ENCODE peak calls at places on chromosomes 4 and X, in six cellular contexts. O is tibial artery, D is left ventricle myocardium inferior, E is mucosa of descending colon, Z is mammary epithelial cell, G is GM23338. T is an unnamed sample. For H3K4me1, the result is how much of the 10 kb centered on the place peaks cover.

GRCh38 chr4:54566608-54567007 is 91.1 kb upstream of the KIT start:
- DNase-seq in O (no peak), D (no peak), E (peak), Z (no peak), G (no peak), T (peak)

GRCh38 chr4:3703677-3704521 is 62.3 kb upstream of the ADRA2C start:
- DNase-seq in O (peak), D (peak), E (no peak), Z (no peak), G (peak), T (no peak)

GRCh38 chr4:130296448-130296847 is 1200.5 kb downstream of the C4orf33 start:
- DNase-seq in O (no peak), D (no peak), E (no peak), Z (no peak), G (no peak), T (no peak)

GRCh38 chrX:76427560-76428242 is at the start of gene MAGEE1:
- DNase-seq in O (peak), D (peak), E (peak), Z (peak), G (peak), T (peak)

GRCh38 chr4:160877087-160877790 is 1286.6 kb downstream of the FSTL5 start:
- DNase-seq in O (no peak), D (no peak), E (no peak), Z (no peak), G (peak), T (no peak)

GRCh38 chr4:182832352-182833120 is 84.7 kb downstream of the DCTD start:
- DNase-seq in O (no peak), D (no peak), E (no peak), Z (no peak), G (no peak), T (no peak)

GRCh38 chr4:28357985-28358384 is 1497.3 kb downstream of the STIM2 start:
- DNase-seq in O (no peak), D (no peak), E (no peak), Z (peak), G (peak), T (no peak)

GRCh38 chrX:42269186-42269585 is 345.8 kb upstream of the CASK start:
- DNase-seq in O (no peak), D (no peak), E (no peak), Z (peak), G (no peak), T (no peak)

GRCh38 chr4:84877051-84877833 is 89.2 kb downstream of the WDFY3 start:
- DNase-seq in O (no peak), D (no peak), E (no peak), Z (peak), G (no peak), T (no peak)

GRCh38 chrX:118865231-118865630 is 41.6 kb downstream of the ZCCHC12 start:
- DNase-seq in O (no peak), D (no peak), E (no peak), Z (no peak), G (no peak), T (no peak)

GRCh38 chr4:159334461-159334860 is 231.6 kb downstream of the RAPGEF2 start:
- DNase-seq in O (no peak), D (no peak), E (no peak), Z (no peak), G (no peak), T (no peak)

GRCh38 chrX:30612250-30612655 is 34.7 kb upstream of the TASL start:
- DNase-seq in O (no peak), D (no peak), E (peak), Z (peak), G (no peak), T (no peak)

GRCh38 chr4:168636506-168637176 is 139.8 kb downstream of the PALLD start:
- DNase-seq in O (no peak), D (no peak), E (no peak), Z (peak), G (no peak), T (no peak)

GRCh38 chrX:57565198-57565597 is 26.6 kb upstream of the ZXDB start:
- DNase-seq in O (no peak), D (no peak), E (no peak), Z (no peak), G (peak), T (no peak)

GRCh38 chrX:54230440-54231148 is 47.5 kb upstream of the FAM120C start:
- DNase-seq in O (no peak), D (no peak), E (no peak), Z (no peak), G (peak), T (no peak)

GRCh38 chrX:136055651-136056221 is 70.5 kb downstream of the SLC9A6 start:
- DNase-seq in O (peak), D (no peak), E (peak), Z (no peak), G (no peak), T (no peak)

GRCh38 chr4:77006753-77007355 is 57.3 kb downstream of the SEPTIN11 start:
- DNase-seq in O (no peak), D (no peak), E (no peak), Z (no peak), G (no peak), T (no peak)

GRCh38 chr4:73127839-73128448 is 58.4 kb upstream of the COX18 start:
- DNase-seq in O (no peak), D (no peak), E (no peak), Z (no peak), G (peak), T (no peak)

GRCh38 chr4:30399476-30399875 is 320.7 kb upstream of the PCDH7 start:
- DNase-seq in O (no peak), D (no peak), E (no peak), Z (no peak), G (no peak), T (no peak)

GRCh38 chr4:71732706-71733105 is 51.2 kb downstream of the GC start:
- DNase-seq in O (no peak), D (no peak), E (no peak), Z (peak), G (peak), T (no peak)

GRCh38 chr4:106746451-106746850 is 289.7 kb downstream of the DKK2 start:
- DNase-seq in O (no peak), D (no peak), E (no peak), Z (peak), G (no peak), T (no peak)

GRCh38 chr4:130309221-130309620 is 1213.3 kb downstream of the C4orf33 start:
- DNase-seq in O (no peak), D (no peak), E (no peak), Z (no peak), G (no peak), T (no peak)

GRCh38 chr4:183658362-183659028 is 490 bp downstream of the RWDD4 start:
- DNase-seq in O (peak), D (peak), E (peak), Z (peak), G (peak), T (no peak)

GRCh38 chr4:139786494-139787354 is 121.1 kb downstream of the MGST2 start:
- DNase-seq in O (no peak), D (no peak), E (no peak), Z (no peak), G (no peak), T (peak)

GRCh38 chr4:36348403-36348938 is 67.1 kb downstream of the DTHD1 start:
- DNase-seq in O (no peak), D (no peak), E (no peak), Z (no peak), G (no peak), T (no peak)

GRCh38 chr4:146346276-146346675 is 131.9 kb downstream of the REELD1 start:
- DNase-seq in O (no peak), D (no peak), E (no peak), Z (no peak), G (no peak), T (no peak)

GRCh38 chr4:71235321-71236206 is 103.3 kb upstream of the SLC4A4 start:
- DNase-seq in O (no peak), D (no peak), E (no peak), Z (no peak), G (no peak), T (no peak)

GRCh38 chrX:70025464-70025863 is 24.3 kb downstream of the AWAT2 start:
- DNase-seq in O (no peak), D (no peak), E (no peak), Z (peak), G (no peak), T (no peak)

GRCh38 chr4:170529760-170530440 is 440.1 kb upstream of the AADAT start:
- DNase-seq in O (no peak), D (no peak), E (no peak), Z (no peak), G (no peak), T (no peak)

GRCh38 chr4:35087216-35087615 is 1157.1 kb downstream of the ARAP2 start:
- DNase-seq in O (no peak), D (no peak), E (no peak), Z (no peak), G (no peak), T (no peak)

GRCh38 chrX:30065226-30065625 is 150.1 kb upstream of the MAGEB2 start:
- DNase-seq in O (no peak), D (no peak), E (no peak), Z (no peak), G (no peak), T (no peak)

DNA sequence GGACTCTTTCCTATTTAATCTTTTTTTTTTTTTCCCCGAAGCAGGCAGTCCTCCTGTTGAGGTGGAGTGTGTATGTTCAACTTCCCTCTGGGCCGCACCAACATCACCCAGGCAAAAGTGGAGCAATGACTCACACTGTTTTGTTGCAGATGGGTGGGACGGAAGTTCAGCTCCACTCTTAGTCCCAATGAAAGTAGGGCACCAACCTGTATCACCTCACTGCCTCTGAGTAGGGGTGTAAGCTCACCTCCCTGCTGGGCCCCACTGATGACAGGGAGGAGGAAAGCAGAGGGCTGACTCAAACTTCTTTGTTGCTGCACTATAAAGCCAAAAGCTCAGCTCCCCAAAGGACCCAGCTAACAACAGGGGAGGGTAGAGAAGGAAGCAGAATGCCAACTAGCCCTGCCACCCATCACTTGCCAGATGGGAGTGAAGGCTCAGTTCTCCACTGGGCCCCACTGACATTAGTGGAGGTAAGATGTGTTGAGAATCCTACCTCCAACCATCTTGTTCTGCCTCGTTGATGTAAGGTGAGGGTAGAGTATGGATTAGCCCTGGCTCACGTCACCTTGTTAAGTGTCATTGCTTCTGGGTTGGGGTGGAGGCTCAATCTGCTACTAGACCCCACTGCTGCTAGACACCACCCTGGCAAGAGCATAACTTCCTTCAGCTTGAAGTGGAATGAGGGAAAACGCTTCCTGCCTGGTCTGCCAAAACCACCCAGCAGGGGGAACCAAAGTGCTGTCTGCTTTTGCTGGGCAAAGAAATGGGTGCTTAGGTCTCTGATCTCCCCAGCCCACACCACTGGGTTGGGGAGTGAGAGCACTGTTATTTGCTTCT is 14.1 kb downstream of the RPS6KA3 start:
- DNase-seq in O (peak), D (peak), E (peak), Z (peak), G (peak), T (no peak)
- TF ChIP-seq CTCF in O (peak), D (peak), E (peak), Z (peak), G (peak), T (peak)

GRCh38 chr4:118329849-118330248 is 23.0 kb downstream of the PRSS12 start:
- DNase-seq in O (no peak), D (no peak), E (no peak), Z (no peak), G (no peak), T (no peak)
- H3K4me1 ChIP-seq in O (under half), D (under half), E (under half), Z (under half), G (under half), T (under half)

GRCh38 chr4:41212221-41213203 is 1.8 kb downstream of the APBB2 start:
- DNase-seq in O (no peak), D (no peak), E (peak), Z (peak), G (peak), T (no peak)
- TF ChIP-seq CTCF in O (peak), D (peak), E (peak), Z (peak), G (peak), T (peak)

GRCh38 chr4:153486281-153487151 is 20.4 kb downstream of the TMEM131L start:
- DNase-seq in O (peak), D (no peak), E (no peak), Z (peak), G (peak), T (no peak)
- H3K4me1 ChIP-seq in O (half or more), D (half or more), E (under half), Z (half or more), G (under half), T (half or more)

GRCh38 chrX:153968754-153969124 is 2.9 kb downstream of the HCFC1 start:
- DNase-seq in O (no peak), D (no peak), E (no peak), Z (no peak), G (peak), T (no peak)
- TF ChIP-seq CTCF in O (no peak), D (no peak), E (no peak), Z (no peak), G (no peak), T (no peak)

DNA sequence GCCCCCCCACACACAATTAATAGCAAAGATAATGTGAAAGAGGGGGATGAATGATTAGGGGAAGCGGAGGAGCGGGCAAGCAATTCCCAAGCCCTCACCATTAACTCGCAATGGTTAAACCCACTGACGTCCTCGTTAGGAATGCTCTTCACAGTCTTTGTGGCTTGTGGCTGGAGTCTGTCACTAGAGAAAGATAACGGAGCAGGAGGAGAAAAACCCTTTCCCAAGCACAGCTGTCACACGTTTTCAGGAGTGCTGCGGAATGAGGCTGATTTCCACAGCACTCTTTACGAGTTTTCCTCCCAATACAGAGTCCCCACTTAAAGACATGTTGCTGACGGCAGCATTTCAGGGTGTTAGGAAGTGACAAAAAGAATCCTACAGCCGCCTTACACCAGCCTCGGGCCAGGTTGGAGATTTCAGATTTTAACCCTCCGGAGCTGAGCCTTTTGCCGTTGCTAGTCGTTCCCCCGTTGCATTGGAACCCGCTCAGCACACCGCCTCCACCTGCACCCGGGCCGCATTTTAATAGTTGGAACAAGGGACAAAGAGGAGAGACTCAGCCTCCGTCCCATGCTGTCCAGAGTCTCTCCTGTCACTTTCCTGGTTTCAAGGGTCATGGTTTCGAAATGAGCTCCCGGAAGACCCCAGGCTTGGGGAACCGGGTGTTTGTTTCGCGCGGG is 92.2 kb downstream of the GEMIN8 start:
- DNase-seq in O (peak), D (no peak), E (no peak), Z (no peak), G (no peak), T (no peak)
- H3K4me1 ChIP-seq in O (under half), D (under half), E (under half), Z (under half), G (half or more), T (under half)

GRCh38 chr4:154854362-154854761 is 73.3 kb downstream of the RBM46 start:
- DNase-seq in O (no peak), D (no peak), E (no peak), Z (peak), G (peak), T (no peak)
- TF ChIP-seq CTCF in O (no peak), D (peak), E (no peak), Z (peak), G (peak), T (no peak)

GRCh38 chr4:13906727-13907126 is 279.2 kb upstream of the BOD1L1 start:
- DNase-seq in O (no peak), D (no peak), E (no peak), Z (no peak), G (no peak), T (no peak)
- H3K4me1 ChIP-seq in O (under half), D (under half), E (under half), Z (under half), G (under half), T (under half)

T was measured in esophagus muscularis mucosa.